ENCODE peak calls at places on chromosome 2, in six cellular contexts. K is NCI-H82, Q is T-helper 2 cell, L is tibial artery, C is transverse colon, R is Calu3. D is an unnamed sample.

GRCh38 chr2:226151157-226151556 is 648.5 kb downstream of the IRS1 start:
- DNase-seq in K (no peak), Q (no peak), L (no peak), C (no peak), R (no peak), D (no peak)

GRCh38 chr2:54629914-54630609 is 93.4 kb upstream of the EML6 start:
- DNase-seq in K (no peak), Q (no peak), L (no peak), C (peak), R (peak), D (no peak)

GRCh38 chr2:135965756-135966155 is 19.7 kb downstream of the DARS1 start:
- DNase-seq in K (no peak), Q (no peak), L (no peak), C (no peak), R (no peak), D (no peak)

GRCh38 chr2:144570566-144570965 is 50.6 kb upstream of the ZEB2 start:
- DNase-seq in K (no peak), Q (no peak), L (no peak), C (no peak), R (no peak), D (no peak)

GRCh38 chr2:138959031-138959430 is 178.8 kb upstream of the NXPH2 start:
- DNase-seq in K (peak), Q (no peak), L (no peak), C (no peak), R (no peak), D (no peak)

GRCh38 chr2:183032200-183032794 is 6.0 kb downstream of the NCKAP1 start:
- DNase-seq in K (no peak), Q (no peak), L (no peak), C (no peak), R (no peak), D (no peak)

GRCh38 chr2:149561309-149561926 is 26.2 kb downstream of the MMADHC start:
- DNase-seq in K (peak), Q (no peak), L (no peak), C (no peak), R (peak), D (peak)

GRCh38 chr2:144137705-144138428 is 382.1 kb downstream of the ZEB2 start:
- DNase-seq in K (no peak), Q (no peak), L (no peak), C (no peak), R (no peak), D (no peak)

GRCh38 chr2:236607471-236608307 is 38.1 kb downstream of the ACKR3 start:
- DNase-seq in K (no peak), Q (no peak), L (no peak), C (no peak), R (no peak), D (no peak)

GRCh38 chr2:144938308-144938709 is 418.4 kb upstream of the ZEB2 start:
- DNase-seq in K (no peak), Q (no peak), L (no peak), C (no peak), R (no peak), D (no peak)